ENCODE peak calls at places on chromosomes 12 and 14, in five cellular contexts. O is HL-60, A is dorsolateral prefrontal cortex, Y is cardiac muscle cell, R is AG04450. E is an unnamed sample.

GRCh38 chr12:94592080-94592479 is 58.3 kb downstream of the TMCC3 start:
- DNase-seq in O (no peak), A (no peak), Y (no peak), R (no peak), E (no peak)

GRCh38 chr12:51820721-51821422 is 27.6 kb downstream of the FIGNL2 start:
- DNase-seq in O (peak; percentile 4), A (peak; percentile 43), Y (peak; percentile 77), R (peak; percentile 36), E (no peak)

GRCh38 chr14:71539660-71540285 is 392.5 kb upstream of the RGS6 start:
- DNase-seq in O (no peak), A (peak; percentile 54), Y (peak; percentile 84), R (no peak), E (no peak)

GRCh38 chr12:123142948-123143752 is 7.7 kb downstream of the PITPNM2 start:
- DNase-seq in O (no peak), A (no peak), Y (peak; percentile 16), R (no peak), E (peak; percentile 90)

GRCh38 chr14:99671230-99672224 is 12.6 kb upstream of the CYP46A1 start:
- DNase-seq in O (no peak), A (peak; percentile 53), Y (no peak), R (no peak), E (no peak)

GRCh38 chr14:61894452-61895077 is 132.3 kb downstream of the SNAPC1 start:
- DNase-seq in O (peak; percentile 11), A (peak; percentile 50), Y (peak; percentile 88), R (peak; percentile 16), E (peak; percentile 74)

GRCh38 chr12:110316861-110317260 is 35.8 kb downstream of the ATP2A2 start:
- DNase-seq in O (peak; percentile 53), A (no peak), Y (no peak), R (peak; percentile 56), E (no peak)

GRCh38 chr12:128729628-128730121 is 94.1 kb downstream of the SLC15A4 start:
- DNase-seq in O (no peak), A (no peak), Y (no peak), R (no peak), E (no peak)

GRCh38 chr12:47805417-47805816 is 14.3 kb downstream of the HDAC7 start:
- DNase-seq in O (no peak), A (no peak), Y (no peak), R (no peak), E (no peak)

GRCh38 chr12:51827925-51828818 is 20.3 kb downstream of the FIGNL2 start:
- DNase-seq in O (peak; percentile 52), A (no peak), Y (no peak), R (no peak), E (no peak)

GRCh38 chr12:120199595-120200306 is 1.2 kb downstream of the RPLP0 start:
- DNase-seq in O (peak; percentile 30), A (no peak), Y (no peak), R (peak; percentile 16), E (no peak)

GRCh38 chr14:76666746-76667145 is 94.5 kb upstream of the VASH1 start:
- DNase-seq in O (no peak), A (no peak), Y (no peak), R (no peak), E (no peak)

GRCh38 chr14:24680516-24680915 is 46.5 kb upstream of the GZMB start:
- DNase-seq in O (no peak), A (no peak), Y (no peak), R (no peak), E (no peak)

GRCh38 chr12:2488596-2488995 is 306.2 kb upstream of the FKBP4 start:
- DNase-seq in O (no peak), A (no peak), Y (no peak), R (no peak), E (no peak)

GRCh38 chr14:58844544-58844943 is 206.8 kb downstream of the DACT1 start:
- DNase-seq in O (no peak), A (no peak), Y (no peak), R (no peak), E (no peak)

GRCh38 chr12:104280703-104281458 is 22.7 kb upstream of the EID3 start:
- DNase-seq in O (peak; percentile 43), A (no peak), Y (no peak), R (peak; percentile 85), E (no peak)

GRCh38 chr12:42541965-42542364 is 47.6 kb downstream of the PRICKLE1 start:
- DNase-seq in O (no peak), A (no peak), Y (no peak), R (no peak), E (no peak)

GRCh38 chr14:82420874-82421273 is 887.2 kb upstream of the SEL1L start:
- DNase-seq in O (no peak), A (no peak), Y (no peak), R (no peak), E (no peak)

GRCh38 chr12:42790761-42791151 is 201.2 kb upstream of the PRICKLE1 start:
- DNase-seq in O (no peak), A (no peak), Y (peak; percentile 89), R (no peak), E (no peak)

GRCh38 chr12:103632554-103633216 is 45.6 kb downstream of the STAB2 start:
- DNase-seq in O (peak; percentile 80), A (no peak), Y (peak; percentile 78), R (no peak), E (peak; percentile 82)

GRCh38 chr12:43407816-43408645 is 144.0 kb downstream of the ADAMTS20 start:
- DNase-seq in O (no peak), A (no peak), Y (no peak), R (no peak), E (no peak)

GRCh38 chr12:12558291-12558690 is 4.4 kb downstream of the DUSP16 start:
- DNase-seq in O (no peak), A (no peak), Y (no peak), R (no peak), E (no peak)

GRCh38 chr14:80974338-80975078 is 19.1 kb downstream of the TSHR start:
- DNase-seq in O (no peak), A (no peak), Y (no peak), R (no peak), E (no peak)

GRCh38 chr12:18576104-18576622 is 161.6 kb downstream of the PLCZ1 start:
- DNase-seq in O (no peak), A (no peak), Y (no peak), R (no peak), E (no peak)

GRCh38 chr12:26833692-26834168 is 736 bp upstream of the ITPR2 start:
- DNase-seq in O (peak; percentile 56), A (no peak), Y (peak; percentile 44), R (no peak), E (peak; percentile 90)

GRCh38 chr14:80587096-80587724 is 354.3 kb downstream of the CEP128 start:
- DNase-seq in O (peak; percentile 1), A (no peak), Y (peak; percentile 28), R (no peak), E (no peak)

GRCh38 chr14:59846595-59846994 is 24.0 kb downstream of the RTN1 start:
- DNase-seq in O (no peak), A (no peak), Y (no peak), R (no peak), E (no peak)

GRCh38 chr14:66240112-66240511 is 246.1 kb upstream of the CCDC196 start:
- DNase-seq in O (no peak), A (no peak), Y (no peak), R (no peak), E (no peak)

GRCh38 chr14:21101802-21102413 is 1.0 kb downstream of the TMEM253 start:
- DNase-seq in O (peak; percentile 14), A (no peak), Y (no peak), R (no peak), E (no peak)
- H3K4me3 ChIP-seq in O (no peak overlapping the region), A (no peak overlapping the region), Y (no peak overlapping the region), R (no peak overlapping the region), E (no peak overlapping the region)

GRCh38 chr12:80937391-80938238 is at the start of gene LIN7A:
- DNase-seq in O (peak; percentile 68), A (no peak), Y (peak; percentile 76), R (no peak), E (peak; percentile 67)
- H3K27ac ChIP-seq in O (peak within 1 kb of the TSS; percentile 98), A (peak within 1 kb of the TSS; percentile 90), Y (no peak within 1 kb of the TSS), R (peak within 1 kb of the TSS; percentile 63), E (peak within 1 kb of the TSS; percentile 93)

DNA sequence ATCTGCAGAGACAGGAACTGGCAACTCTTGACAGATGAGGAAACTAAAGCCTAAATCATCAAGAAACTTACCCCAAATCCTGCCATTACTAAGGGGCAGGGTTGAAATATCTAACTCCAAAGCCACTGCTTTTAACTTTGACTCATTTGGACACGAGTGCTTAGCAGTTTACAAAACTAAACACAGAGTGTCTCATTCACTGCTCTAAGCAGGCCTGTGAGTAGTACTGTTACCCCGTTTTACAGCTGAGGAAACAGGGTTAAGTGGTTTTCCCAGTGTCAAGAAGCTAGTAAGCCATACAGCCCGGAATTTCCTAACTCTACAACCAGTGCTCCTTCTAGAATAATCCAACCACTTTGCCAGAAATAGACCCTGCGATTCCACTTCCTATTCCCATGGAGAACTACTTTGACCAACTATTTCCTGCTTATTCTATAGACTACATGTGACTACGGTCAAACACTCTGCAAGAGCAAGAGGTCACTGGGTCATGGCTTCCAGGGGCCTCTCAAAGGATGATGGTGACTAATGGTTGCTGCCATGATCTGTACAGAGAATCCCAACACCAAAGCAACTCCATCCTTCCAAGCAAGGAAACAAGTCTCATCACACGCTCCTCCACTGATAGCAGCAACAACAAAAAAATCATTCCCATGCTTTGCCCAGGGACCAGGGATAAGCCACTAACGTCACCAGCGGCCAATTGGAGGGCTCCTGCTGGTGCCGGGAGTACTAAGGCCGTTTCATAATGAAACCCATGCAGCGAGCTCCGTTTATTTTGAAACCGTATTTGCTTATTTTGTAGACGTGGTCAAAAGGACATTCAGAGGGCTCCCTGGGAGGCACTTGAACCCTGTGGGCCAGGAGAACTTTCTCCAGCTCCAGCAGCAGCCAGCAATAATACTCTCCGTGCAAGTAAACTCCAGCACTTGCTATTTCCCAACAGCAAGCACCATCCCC is 56.3 kb downstream of the NUAK1 start:
- DNase-seq in O (no peak), A (no peak), Y (no peak), R (no peak), E (no peak)
- H3K4me3 ChIP-seq in O (no peak overlapping the region), A (no peak overlapping the region), Y (no peak overlapping the region), R (no peak overlapping the region), E (no peak overlapping the region)

DNA sequence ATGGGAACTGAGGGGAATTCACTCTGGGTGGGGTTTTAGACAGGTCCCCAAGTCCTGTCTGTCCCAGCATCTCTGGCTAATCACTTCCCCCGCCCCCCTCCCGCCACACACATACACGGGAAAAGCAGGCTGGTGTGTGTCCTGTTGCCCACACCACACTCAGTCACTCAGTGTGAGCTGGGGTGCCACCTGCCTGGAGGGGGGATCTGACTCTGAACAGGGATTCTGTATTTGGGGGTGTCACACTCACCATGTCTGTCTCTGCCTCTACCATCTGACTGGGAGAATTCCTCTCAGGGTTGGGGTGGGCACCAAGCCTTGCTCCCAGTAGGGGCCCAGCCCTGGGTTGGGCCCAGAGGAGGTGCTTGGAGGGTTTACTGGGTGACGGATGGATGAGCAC is 31.1 kb downstream of the SH2B3 start:
- DNase-seq in O (no peak), A (no peak), Y (no peak), R (no peak), E (no peak)
- H3K27ac ChIP-seq in O (peak overlapping the region; percentile 75), A (peak overlapping the region; percentile 86), Y (no peak overlapping the region), R (peak overlapping the region; percentile 21), E (no peak overlapping the region)

DNA sequence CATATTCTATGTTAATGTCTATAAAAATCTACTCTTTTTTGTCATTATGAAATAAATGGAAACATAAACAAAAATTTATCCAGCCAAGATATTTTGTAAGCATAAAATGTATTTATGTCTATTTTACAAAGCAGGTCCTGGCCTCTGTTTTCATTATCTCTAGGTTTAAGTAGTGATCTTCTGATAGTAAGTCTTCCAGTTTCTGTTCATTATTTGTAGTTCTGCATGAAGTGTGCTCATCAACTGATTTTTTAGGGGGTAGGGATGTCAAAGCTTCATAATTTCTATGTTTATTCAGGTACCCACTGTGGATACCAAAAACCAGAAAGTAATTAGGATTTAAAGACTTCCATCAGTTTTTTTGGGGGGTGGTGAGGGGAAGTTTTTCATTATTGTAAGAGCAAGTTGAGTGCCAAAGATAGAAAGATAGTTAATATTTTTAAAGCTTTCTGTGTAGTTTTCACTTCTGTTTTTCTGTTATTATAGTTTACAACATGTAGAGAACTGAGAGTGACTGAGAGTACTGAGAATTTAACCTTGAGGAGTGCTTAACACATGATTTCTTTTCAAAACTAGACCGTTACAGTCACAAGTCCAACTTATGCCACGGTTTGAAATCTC is 30.6 kb upstream of the LMO3 start:
- DNase-seq in O (no peak), A (no peak), Y (no peak), R (no peak), E (no peak)
- H3K4me3 ChIP-seq in O (no peak overlapping the region), A (no peak overlapping the region), Y (no peak overlapping the region), R (no peak overlapping the region), E (no peak overlapping the region)

E was measured in WERI-Rb-1.